ENCODE peak calls at places on chromosomes 12 and 14, in four cellular contexts. One of them, this sample, is unnamed.

GRCh38 chr12:124457287-124458219 is 109.9 kb downstream of the NCOR2 start:
- DNase-seq in GM23248: peak; percentile 79
- DNase-seq in H9: no peak
- DNase-seq in transverse colon: peak; percentile 73
- DNase-seq in this sample: peak; percentile 39

GRCh38 chr12:68960162-68960501 is 27.2 kb upstream of the CPM start:
- DNase-seq in GM23248: peak; percentile 59
- DNase-seq in H9: no peak
- DNase-seq in transverse colon: no peak
- DNase-seq in this sample: no peak

GRCh38 chr12:6551063-6551461 is 4.8 kb downstream of the IFFO1 start:
- DNase-seq in GM23248: peak; percentile 83
- DNase-seq in H9: peak; percentile 31
- DNase-seq in transverse colon: peak; percentile 55
- DNase-seq in this sample: no peak

GRCh38 chr12:2877959-2878732 is 1.1 kb downstream of the RHNO1 start:
- DNase-seq in GM23248: peak; percentile 62
- DNase-seq in H9: peak; percentile 44
- DNase-seq in transverse colon: no peak
- DNase-seq in this sample: no peak

GRCh38 chr14:91614187-91614586 is 104.1 kb upstream of the PPP4R3A start:
- DNase-seq in GM23248: peak; percentile 28
- DNase-seq in H9: no peak
- DNase-seq in transverse colon: no peak
- DNase-seq in this sample: no peak

GRCh38 chr14:99413972-99414371 is 66.7 kb downstream of the SETD3 start:
- DNase-seq in GM23248: no peak
- DNase-seq in H9: no peak
- DNase-seq in transverse colon: no peak
- DNase-seq in this sample: no peak

GRCh38 chr12:104682790-104683279 is 226.1 kb downstream of the CHST11 start:
- DNase-seq in GM23248: no peak
- DNase-seq in H9: no peak
- DNase-seq in transverse colon: no peak
- DNase-seq in this sample: no peak

GRCh38 chr14:103537175-103537990 is 8.4 kb downstream of the TRMT61A start:
- DNase-seq in GM23248: peak; percentile 74
- DNase-seq in H9: no peak
- DNase-seq in transverse colon: no peak
- DNase-seq in this sample: no peak

GRCh38 chr12:49133014-49133413 is 1.8 kb upstream of the TUBA1B start:
- DNase-seq in GM23248: peak; percentile 56
- DNase-seq in H9: no peak
- DNase-seq in transverse colon: no peak
- DNase-seq in this sample: no peak

GRCh38 chr12:91902860-91903683 is 242.6 kb downstream of the BTG1 start:
- DNase-seq in GM23248: peak; percentile 50
- DNase-seq in H9: no peak
- DNase-seq in transverse colon: no peak
- DNase-seq in this sample: no peak

GRCh38 chr14:51395361-51395849 is 155.4 kb downstream of the TMX1 start:
- DNase-seq in GM23248: peak; percentile 78
- DNase-seq in H9: peak; percentile 38
- DNase-seq in transverse colon: peak; percentile 25
- DNase-seq in this sample: peak; percentile 46

GRCh38 chr12:123532021-123532420 is 1.5 kb downstream of the RILPL1 start:
- DNase-seq in GM23248: peak; percentile 43
- DNase-seq in H9: no peak
- DNase-seq in transverse colon: peak; percentile 21
- DNase-seq in this sample: no peak

GRCh38 chr12:59944177-59944576 is 348.3 kb downstream of the SLC16A7 start:
- DNase-seq in GM23248: no peak
- DNase-seq in H9: no peak
- DNase-seq in transverse colon: no peak
- DNase-seq in this sample: no peak

GRCh38 chr14:75294649-75295033 is 16.0 kb downstream of the FOS start:
- DNase-seq in GM23248: no peak
- DNase-seq in H9: peak; percentile 48
- DNase-seq in transverse colon: no peak
- DNase-seq in this sample: no peak

GRCh38 chr12:25058619-25059018 is 109.7 kb upstream of the BCAT1 start:
- DNase-seq in GM23248: no peak
- DNase-seq in H9: no peak
- DNase-seq in transverse colon: no peak
- DNase-seq in this sample: no peak

GRCh38 chr12:39505025-39505424 is 62.1 kb upstream of the KIF21A start:
- DNase-seq in GM23248: no peak
- DNase-seq in H9: no peak
- DNase-seq in transverse colon: no peak
- DNase-seq in this sample: no peak

GRCh38 chr12:96047151-96047620 is 11.8 kb upstream of the LTA4H start:
- DNase-seq in GM23248: no peak
- DNase-seq in H9: no peak
- DNase-seq in transverse colon: no peak
- DNase-seq in this sample: no peak

GRCh38 chr14:90408713-90409112 is 11.9 kb downstream of the CALM1 start:
- DNase-seq in GM23248: peak; percentile 21
- DNase-seq in H9: no peak
- DNase-seq in transverse colon: no peak
- DNase-seq in this sample: no peak

GRCh38 chr14:105617201-105617777 is 90.9 kb downstream of the TMEM121 start:
- DNase-seq in GM23248: no peak
- DNase-seq in H9: no peak
- DNase-seq in transverse colon: no peak
- DNase-seq in this sample: no peak

GRCh38 chr14:24127673-24128072 is 2.8 kb upstream of the FITM1 start:
- DNase-seq in GM23248: no peak
- DNase-seq in H9: no peak
- DNase-seq in transverse colon: no peak
- DNase-seq in this sample: no peak

GRCh38 chr12:104793280-104793679 is 164.8 kb downstream of the SLC41A2 start:
- DNase-seq in GM23248: peak; percentile 92
- DNase-seq in H9: no peak
- DNase-seq in transverse colon: no peak
- DNase-seq in this sample: no peak

GRCh38 chr12:132502882-132503193 is 12.9 kb downstream of the FBRSL1 start:
- DNase-seq in GM23248: no peak
- DNase-seq in H9: no peak
- DNase-seq in transverse colon: no peak
- DNase-seq in this sample: no peak

GRCh38 chr12:132502149-132502881 is 12.4 kb downstream of the FBRSL1 start:
- DNase-seq in GM23248: no peak
- DNase-seq in H9: peak; percentile 93
- DNase-seq in transverse colon: no peak
- DNase-seq in this sample: peak; percentile 69

GRCh38 chr12:132500856-132501180 is 10.9 kb downstream of the FBRSL1 start:
- DNase-seq in GM23248: no peak
- DNase-seq in H9: no peak
- DNase-seq in transverse colon: no peak
- DNase-seq in this sample: no peak

GRCh38 chr12:132500137-132500855 is 10.3 kb downstream of the FBRSL1 start:
- DNase-seq in GM23248: no peak
- DNase-seq in H9: no peak
- DNase-seq in transverse colon: no peak
- DNase-seq in this sample: no peak

DNA sequence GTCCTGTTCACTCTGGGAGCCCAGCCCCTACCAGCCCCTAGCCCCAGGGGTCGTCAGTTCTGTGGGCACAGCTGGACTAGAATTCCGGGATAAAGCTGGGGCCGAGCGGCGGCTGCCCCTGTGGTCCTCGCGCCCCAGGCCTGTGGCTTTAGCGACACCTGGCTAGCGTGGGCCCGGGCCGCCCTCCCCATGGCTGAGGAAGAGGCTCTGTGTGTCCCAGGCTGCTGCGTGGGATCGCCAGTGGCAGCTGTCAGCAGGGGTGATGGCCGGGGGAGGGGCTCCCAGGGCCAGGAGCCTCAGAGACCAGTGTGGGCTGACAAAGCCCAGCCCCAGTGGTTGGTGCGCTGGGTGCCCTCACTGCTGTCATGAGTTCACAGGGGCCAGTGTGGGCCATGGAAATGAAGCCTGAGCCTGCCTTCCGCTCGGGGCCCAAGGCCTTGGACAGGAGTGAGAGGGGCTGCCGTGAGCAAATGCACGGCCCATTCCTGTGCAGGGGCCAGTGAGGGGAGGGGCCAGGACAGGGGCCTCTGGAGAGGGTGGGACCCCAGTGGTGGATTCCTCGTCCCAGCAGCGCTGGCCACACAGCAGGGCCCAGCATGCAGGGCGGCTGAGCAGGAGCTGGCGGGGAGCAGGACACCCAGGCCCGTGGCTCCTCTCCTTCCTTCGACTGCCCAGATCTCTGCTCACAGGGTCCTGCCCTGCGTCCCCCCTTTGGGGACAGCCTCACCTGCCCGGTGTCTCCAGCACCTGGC is 11.4 kb downstream of the FBRSL1 start:
- DNase-seq in GM23248: no peak
- DNase-seq in H9: no peak
- DNase-seq in transverse colon: no peak
- DNase-seq in this sample: no peak
- H3K27ac ChIP-seq in GM23248: no peak overlapping the region
- H3K27ac ChIP-seq in H9: no peak overlapping the region
- H3K27ac ChIP-seq in transverse colon: no peak overlapping the region
- H3K27ac ChIP-seq in this sample: peak overlapping the region; percentile 44

DNA sequence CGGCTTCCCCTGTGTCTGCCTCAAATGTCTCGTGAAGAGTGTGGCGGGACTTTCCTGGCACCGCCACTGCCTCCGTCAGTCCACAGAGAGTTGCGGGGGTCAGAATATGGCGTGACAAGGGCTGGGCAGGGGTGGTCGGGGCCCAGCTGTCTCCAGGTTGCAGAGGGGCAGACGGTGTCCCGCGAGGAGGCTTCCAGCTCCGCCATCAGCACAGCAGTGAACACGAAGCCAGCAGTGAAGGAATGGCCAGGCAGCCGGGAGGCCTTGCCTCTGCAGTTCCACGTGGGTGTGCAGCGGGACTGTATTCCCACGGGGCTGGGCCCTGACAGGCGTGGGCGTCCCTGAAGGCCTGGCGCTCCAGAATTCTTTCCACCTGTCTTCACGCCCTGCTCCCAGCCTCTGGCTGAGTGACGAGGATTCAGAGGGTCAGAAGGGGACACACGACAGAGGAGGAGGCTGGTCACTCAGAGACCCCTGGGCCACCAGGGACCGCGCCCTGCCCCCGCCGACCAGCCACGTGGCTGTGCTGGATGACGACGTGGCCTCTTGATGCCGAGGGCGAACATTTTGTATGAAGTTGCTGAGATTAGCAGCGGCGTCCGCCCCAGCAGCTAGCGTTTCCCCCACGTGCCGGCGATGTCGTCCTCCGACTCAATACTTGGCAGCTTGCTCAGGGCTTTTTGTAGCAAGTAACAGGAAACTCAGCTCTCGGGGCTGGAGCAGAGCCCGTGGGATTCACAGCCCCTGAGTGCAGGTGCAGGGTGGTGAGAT is 25.0 kb upstream of the GALNT9 start:
- DNase-seq in GM23248: no peak
- DNase-seq in H9: no peak
- DNase-seq in transverse colon: no peak
- DNase-seq in this sample: no peak
- H3K27me3 ChIP-seq in GM23248: peaks cover 27% of the 10 kb centered on the region
- H3K27me3 ChIP-seq in H9: no peaks in the 10 kb centered on the region
- H3K27me3 ChIP-seq in transverse colon: peaks cover 9% of the 10 kb centered on the region
- H3K27me3 ChIP-seq in this sample: no peaks in the 10 kb centered on the region

GRCh38 chr12:14906114-14906513 is 20.5 kb upstream of the MGP start:
- DNase-seq in GM23248: no peak
- DNase-seq in H9: no peak
- DNase-seq in transverse colon: no peak
- DNase-seq in this sample: no peak
- H3K27ac ChIP-seq in GM23248: no peak overlapping the region
- H3K27ac ChIP-seq in H9: no peak overlapping the region
- H3K27ac ChIP-seq in transverse colon: no peak overlapping the region
- H3K27ac ChIP-seq in this sample: peak overlapping the region; percentile 67

DNA sequence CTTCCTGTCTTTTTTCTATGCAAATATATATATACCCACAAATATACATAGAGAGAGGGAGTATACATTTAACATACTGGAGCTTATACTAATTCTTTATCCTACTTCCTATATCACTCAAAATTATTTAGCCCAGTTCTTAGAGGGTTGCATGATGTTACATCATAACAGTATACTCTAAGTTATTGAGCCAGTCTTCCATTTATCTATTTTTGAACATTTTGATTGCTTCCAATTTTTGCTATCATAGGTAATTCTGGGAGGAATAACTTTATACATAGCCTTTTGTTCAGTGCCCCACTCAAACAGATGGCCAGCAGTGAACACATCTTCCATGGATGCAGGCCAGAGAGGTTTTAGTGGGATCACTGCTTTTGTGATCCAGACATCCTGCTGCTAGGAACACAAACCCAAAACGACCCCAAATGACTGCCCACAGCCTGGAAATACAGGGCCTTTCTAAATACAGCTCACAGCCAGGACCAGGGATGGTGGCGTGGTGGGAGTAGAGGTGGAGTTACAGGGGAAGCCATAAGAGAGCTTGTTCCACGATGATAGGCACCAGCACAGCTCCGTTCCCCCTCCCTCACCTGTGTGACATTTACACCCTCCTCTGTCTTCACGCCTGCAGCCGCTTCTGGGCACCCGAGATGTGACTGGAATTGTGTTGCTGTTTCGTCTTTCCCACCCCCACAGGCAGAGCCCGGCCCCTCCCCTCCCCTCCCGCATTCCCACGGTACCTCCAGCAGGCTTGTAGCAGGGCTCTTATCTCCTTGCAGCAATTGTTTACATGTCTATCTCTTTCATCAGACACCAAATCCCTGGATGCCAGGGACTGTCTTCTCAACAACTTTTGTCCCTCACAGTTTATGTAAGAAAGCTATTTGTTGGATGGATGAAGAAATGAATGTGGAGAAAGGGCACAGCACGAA is 30.7 kb upstream of the HDAC7 start:
- DNase-seq in GM23248: no peak
- DNase-seq in H9: peak; percentile 43
- DNase-seq in transverse colon: no peak
- DNase-seq in this sample: no peak
- H3K27me3 ChIP-seq in GM23248: no peaks in the 10 kb centered on the region
- H3K27me3 ChIP-seq in H9: no peaks in the 10 kb centered on the region
- H3K27me3 ChIP-seq in transverse colon: no peaks in the 10 kb centered on the region
- H3K27me3 ChIP-seq in this sample: no peaks in the 10 kb centered on the region

GRCh38 chr12:14258468-14258947 is 107.0 kb upstream of the ATF7IP start:
- DNase-seq in GM23248: peak; percentile 49
- DNase-seq in H9: no peak
- DNase-seq in transverse colon: no peak
- DNase-seq in this sample: no peak

GRCh38 chr12:14257734-14258467 is 107.6 kb upstream of the ATF7IP start:
- DNase-seq in GM23248: peak; percentile 96
- DNase-seq in H9: peak; percentile 100
- DNase-seq in transverse colon: peak; percentile 94
- DNase-seq in this sample: peak; percentile 94

GRCh38 chr12:14260011-14260993 is 105.2 kb upstream of the ATF7IP start:
- DNase-seq in GM23248: peak; percentile 94
- DNase-seq in H9: peak; percentile 99
- DNase-seq in transverse colon: peak; percentile 91
- DNase-seq in this sample: peak; percentile 95

GRCh38 chr12:14261096-14261495 is 104.4 kb upstream of the ATF7IP start:
- DNase-seq in GM23248: no peak
- DNase-seq in H9: peak; percentile 53
- DNase-seq in transverse colon: peak; percentile 26
- DNase-seq in this sample: peak; percentile 10

GRCh38 chr12:14259481-14260010 is 105.9 kb upstream of the ATF7IP start:
- DNase-seq in GM23248: no peak
- DNase-seq in H9: no peak
- DNase-seq in transverse colon: no peak
- DNase-seq in this sample: no peak
- H3K27ac ChIP-seq in GM23248: peak overlapping the region; percentile 90
- H3K27ac ChIP-seq in H9: peak overlapping the region; percentile 74
- H3K27ac ChIP-seq in transverse colon: peak overlapping the region; percentile 89
- H3K27ac ChIP-seq in this sample: peak overlapping the region; percentile 95

This sample was measured in body of pancreas.